ENCODE peak calls at places on chromosome 5, in four cellular contexts. Q, N, O and B are unnamed samples.

GRCh38 chr5:122755740-122756139 is 19.1 kb upstream of the SNX2 start:
- DNase-seq in O (no peak), Q (no peak), N (no peak), B (no peak)

GRCh38 chr5:141199359-141200235 is at the start of gene PCDHB11:
- DNase-seq in Q (peak), N (no peak), O (peak), B (no peak)

GRCh38 chr5:132475531-132475930 is 15.0 kb downstream of the IRF1 start:
- DNase-seq in Q (no peak), N (no peak), O (no peak), B (no peak)

GRCh38 chr5:10949856-10950630 is 189.0 kb upstream of the DAP start:
- DNase-seq in O (no peak), Q (no peak), N (no peak), B (no peak)

GRCh38 chr5:148388692-148389091 is 4.9 kb downstream of the FBXO38 start:
- DNase-seq in N (no peak), Q (no peak), O (no peak), B (no peak)

GRCh38 chr5:117486879-117487391 is 912.3 kb upstream of the SEMA6A start:
- DNase-seq in O (no peak), N (no peak), Q (no peak), B (no peak)

GRCh38 chr5:62608529-62609511 is 30.2 kb downstream of the LRRC70 start:
- DNase-seq in O (no peak), N (no peak), Q (no peak), B (no peak)

GRCh38 chr5:66769839-66770617 is 173.8 kb downstream of the MAST4 start:
- DNase-seq in O (no peak), N (no peak), Q (no peak), B (no peak)

GRCh38 chr5:79961731-79962579 is 29.1 kb downstream of the MTX3 start:
- DNase-seq in O (no peak), N (no peak), Q (no peak), B (no peak)

GRCh38 chr5:79955496-79956172 is 35.4 kb downstream of the MTX3 start:
- DNase-seq in N (no peak), Q (no peak), O (no peak), B (no peak)

GRCh38 chr5:79954620-79955019 is 36.4 kb downstream of the MTX3 start:
- DNase-seq in Q (no peak), O (no peak), N (no peak), B (no peak)

GRCh38 chr5:79959407-79959806 is 31.7 kb downstream of the MTX3 start:
- DNase-seq in O (no peak), N (no peak), Q (no peak), B (no peak)

DNA sequence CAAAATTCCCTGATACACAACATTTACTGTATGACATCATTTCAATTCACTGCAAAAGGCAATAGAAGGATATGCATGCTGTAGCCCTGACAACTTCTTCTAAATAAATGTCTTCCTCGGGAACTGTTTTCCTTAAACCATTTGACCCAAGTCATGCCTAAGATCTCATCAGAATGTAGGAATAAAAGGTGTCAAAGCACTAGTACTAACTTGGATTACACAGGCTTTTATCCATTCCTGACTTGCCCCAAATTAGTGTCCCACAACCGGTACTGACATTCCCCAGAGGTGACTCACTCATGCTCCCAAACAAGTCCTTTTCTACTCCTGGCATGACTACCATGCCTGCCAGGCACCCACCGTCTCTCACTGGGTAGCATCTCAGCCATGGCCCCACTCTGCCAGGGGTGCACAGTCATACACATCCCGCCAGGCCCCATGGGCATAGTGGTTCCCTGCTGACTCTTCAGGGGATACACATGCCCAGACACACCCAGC is 34.8 kb downstream of the MTX3 start:
- DNase-seq in N (no peak), O (no peak), Q (peak), B (peak)
- H3K27ac ChIP-seq in N (no peak), O (no peak), Q (peak), B (peak)

GRCh38 chr5:138755084-138755748 is 2.0 kb downstream of the CTNNA1 start:
- DNase-seq in N (no peak), Q (no peak), O (no peak), B (no peak)
- H3K27ac ChIP-seq in N (peak), Q (peak), O (no peak), B (peak)

GRCh38 chr5:176892663-176893062 is 6.5 kb downstream of the HK3 start:
- DNase-seq in Q (no peak), N (no peak), O (no peak), B (no peak)

GRCh38 chr5:176899296-176899891 is at the start of gene HK3:
- DNase-seq in Q (no peak), N (no peak), O (no peak), B (no peak)

GRCh38 chr5:176894298-176894697 is 4.8 kb downstream of the HK3 start:
- DNase-seq in Q (no peak), N (no peak), O (no peak), B (no peak)

GRCh38 chr5:176895350-176895749 is 3.8 kb downstream of the HK3 start:
- DNase-seq in Q (no peak), N (no peak), O (no peak), B (no peak)

DNA sequence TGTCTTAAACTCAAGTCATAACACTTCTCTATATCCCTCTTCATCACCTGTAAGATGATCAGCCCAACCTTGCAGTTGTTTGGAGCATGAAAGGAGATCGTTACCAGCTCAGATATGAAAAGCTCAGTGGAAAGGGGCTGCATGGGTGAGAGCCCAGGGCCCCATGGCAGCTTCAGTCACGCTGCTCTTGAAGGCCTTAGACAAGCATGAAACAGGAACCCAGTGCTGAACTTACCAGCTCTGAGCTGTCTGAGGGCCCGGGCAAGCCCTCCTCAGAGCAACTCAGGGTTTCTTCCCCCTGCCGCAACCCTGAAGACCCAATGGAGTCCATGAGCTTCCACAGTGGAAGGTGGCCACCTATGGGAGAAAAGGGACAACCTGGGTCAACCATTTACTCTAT is 3.3 kb downstream of the HK3 start:
- DNase-seq in O (no peak), Q (no peak), N (no peak), B (no peak)
- H3K27ac ChIP-seq in O (no peak), Q (no peak), N (no peak), B (no peak)

DNA sequence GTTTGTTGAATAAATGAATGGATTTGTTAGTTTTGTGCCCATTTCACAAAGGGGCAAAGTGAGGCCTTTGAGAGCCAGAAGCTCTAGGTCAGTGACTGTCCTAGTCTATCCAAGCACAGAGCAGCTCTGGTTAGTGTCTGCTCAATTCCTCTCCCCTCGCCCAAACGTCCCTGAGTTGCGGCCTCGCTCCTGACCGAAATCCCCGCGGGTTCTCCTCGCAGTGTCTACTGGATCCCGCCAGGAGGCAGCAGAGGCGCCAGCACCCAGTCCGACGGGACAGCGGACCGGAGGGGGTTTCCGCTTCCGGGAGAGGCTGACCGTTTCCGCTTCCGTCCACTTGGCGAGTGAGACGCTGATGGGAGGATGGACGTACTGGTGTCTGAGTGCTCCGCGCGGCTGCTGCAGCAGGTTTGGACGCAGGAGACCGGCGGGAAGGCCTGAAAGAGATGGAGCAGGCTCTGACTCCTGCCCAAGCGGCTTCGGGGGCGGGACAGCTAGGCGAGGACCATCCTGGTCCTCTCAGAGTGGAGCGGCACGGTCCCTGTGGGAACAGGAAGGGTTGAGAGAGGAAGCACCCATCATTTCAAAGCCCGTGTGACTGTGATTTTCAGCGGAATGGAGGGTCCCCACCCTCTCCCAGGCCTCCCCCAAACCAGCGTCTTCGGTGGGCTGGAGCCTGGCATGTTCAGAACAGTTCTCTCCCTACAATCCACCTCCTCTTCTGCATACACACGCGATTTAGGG is at the start of gene RARS1:
- DNase-seq in O (peak), N (peak), Q (peak), B (peak)
- H3K27ac ChIP-seq in O (peak), N (peak), Q (peak), B (peak)

DNA sequence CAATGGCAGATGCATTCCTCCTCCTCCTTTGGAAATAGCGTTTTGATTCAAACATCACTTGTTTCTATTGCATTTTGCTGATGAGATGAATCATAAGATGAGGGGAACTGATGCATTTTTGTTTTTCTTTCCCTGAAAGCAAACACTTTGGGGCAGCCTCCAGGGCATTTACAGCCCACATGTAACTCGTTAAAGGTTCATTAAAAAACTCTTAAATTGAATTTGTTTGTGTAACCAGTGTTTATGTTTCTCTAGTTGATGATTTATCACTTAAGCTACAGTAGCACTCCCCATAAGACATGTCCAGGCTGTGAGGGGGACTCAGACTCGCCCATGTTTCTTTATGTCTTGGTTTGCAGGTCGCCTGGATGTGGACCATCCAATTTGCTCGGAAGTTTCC is 246.1 kb upstream of the ANKH start:
- DNase-seq in O (no peak), N (no peak), Q (no peak), B (no peak)
- H3K27ac ChIP-seq in O (no peak), N (no peak), Q (no peak), B (no peak)

DNA sequence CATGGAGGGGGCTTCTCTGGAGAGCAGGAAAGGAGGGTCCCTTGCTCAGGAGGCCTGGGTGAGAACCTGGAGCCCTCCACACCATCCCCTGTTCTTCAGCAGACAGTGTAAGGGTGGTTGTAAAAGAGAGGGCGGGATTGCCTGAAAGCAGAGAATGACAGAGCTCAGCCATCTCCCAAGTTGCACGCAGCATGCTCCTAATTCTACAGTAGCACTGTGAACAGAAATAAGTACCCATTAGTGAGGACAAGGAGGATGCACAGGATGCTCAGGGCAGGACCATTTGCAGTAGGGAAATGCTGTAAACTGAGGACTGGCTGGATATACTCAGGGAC is 8.4 kb downstream of the CCDC69 start:
- DNase-seq in N (no peak), O (no peak), Q (no peak), B (no peak)
- H3K27ac ChIP-seq in N (peak), O (peak), Q (no peak), B (no peak)